ENCODE peak calls at places on chromosomes 12 and 14, in seven cellular contexts. W is body of pancreas; K is tibial nerve; Z is fibroblast of lung; B is effector memory CD4-positive, alpha-beta T cell; E is HCT116; A is psoas muscle. Y is an unnamed sample.

GRCh38 chr14:88621090-88621489 is 58.3 kb downstream of the ZC3H14 start:
- DNase-seq in W (no peak), K (no peak), Z (peak; percentile 15), B (no peak), E (no peak), A (no peak), Y (no peak)

GRCh38 chr12:48816148-48816854 is 2.0 kb upstream of the CACNB3 start:
- DNase-seq in W (peak; percentile 27), K (no peak), Z (no peak), B (no peak), E (no peak), A (no peak), Y (no peak)

GRCh38 chr12:57243521-57244305 is 7.3 kb downstream of the STAC3 start:
- DNase-seq in W (peak; percentile 86), K (no peak), Z (peak; percentile 73), B (peak; percentile 48), E (peak; percentile 74), A (peak; percentile 86), Y (peak; percentile 75)

GRCh38 chr12:27615331-27615891 is 80.8 kb upstream of the REP15 start:
- DNase-seq in W (no peak), K (no peak), Z (no peak), B (no peak), E (peak; percentile 71), A (no peak), Y (no peak)

GRCh38 chr12:47839214-47839613 is 19.5 kb upstream of the HDAC7 start:
- DNase-seq in W (no peak), K (no peak), Z (no peak), B (no peak), E (no peak), A (no peak), Y (no peak)

GRCh38 chr12:40106655-40107054 is 774 bp upstream of the SLC2A13 start:
- DNase-seq in W (no peak), K (no peak), Z (no peak), B (no peak), E (no peak), A (no peak), Y (peak; percentile 9)

GRCh38 chr14:90087433-90087832 is 25.6 kb downstream of the KCNK13 start:
- DNase-seq in W (peak; percentile 16), K (peak; percentile 25), Z (peak; percentile 55), B (no peak), E (no peak), A (no peak), Y (no peak)

GRCh38 chr12:27273114-27273513 is 29.0 kb downstream of the STK38L start:
- DNase-seq in W (no peak), K (no peak), Z (no peak), B (no peak), E (no peak), A (no peak), Y (no peak)

GRCh38 chr12:91394903-91395302 is 212.3 kb upstream of the DCN start:
- DNase-seq in W (no peak), K (no peak), Z (no peak), B (no peak), E (no peak), A (no peak), Y (no peak)

GRCh38 chr14:85217412-85217811 is 312.5 kb upstream of the FLRT2 start:
- DNase-seq in W (no peak), K (no peak), Z (peak; percentile 46), B (no peak), E (no peak), A (no peak), Y (no peak)

GRCh38 chr12:32198555-32198954 is 91.9 kb downstream of the BICD1 start:
- DNase-seq in W (no peak), K (no peak), Z (no peak), B (no peak), E (peak; percentile 10), A (no peak), Y (no peak)

GRCh38 chr14:53900499-53900898 is 56.1 kb downstream of the BMP4 start:
- DNase-seq in W (peak; percentile 4), K (peak; percentile 34), Z (peak; percentile 78), B (no peak), E (no peak), A (peak; percentile 87), Y (no peak)

GRCh38 chr14:88791252-88791621 is 1.5 kb downstream of the EML5 start:
- DNase-seq in W (no peak), K (no peak), Z (no peak), B (no peak), E (no peak), A (no peak), Y (no peak)

GRCh38 chr12:102172436-102172835 is 25.2 kb downstream of the PMCH start:
- DNase-seq in W (no peak), K (no peak), Z (peak; percentile 86), B (no peak), E (no peak), A (no peak), Y (no peak)

GRCh38 chr12:4273651-4274395 is at the start of gene CCND2:
- DNase-seq in W (peak; percentile 88), K (peak; percentile 81), Z (peak; percentile 94), B (peak; percentile 61), E (no peak), A (peak; percentile 87), Y (peak; percentile 85)

GRCh38 chr12:132185698-132186097 is 41.4 kb downstream of the NOC4L start:
- DNase-seq in W (no peak), K (no peak), Z (no peak), B (no peak), E (no peak), A (no peak), Y (peak; percentile 60)

GRCh38 chr14:75906680-75907280 is 75.0 kb downstream of the TGFB3 start:
- DNase-seq in W (peak; percentile 74), K (peak; percentile 44), Z (peak; percentile 79), B (peak; percentile 31), E (peak; percentile 21), A (peak; percentile 65), Y (peak; percentile 48)

GRCh38 chr12:11717533-11717961 is 68.1 kb downstream of the ETV6 start:
- DNase-seq in W (no peak), K (no peak), Z (peak; percentile 47), B (no peak), E (no peak), A (no peak), Y (no peak)

GRCh38 chr12:87304406-87304805 is 724.8 kb downstream of the C12orf50 start:
- DNase-seq in W (no peak), K (no peak), Z (no peak), B (no peak), E (no peak), A (no peak), Y (no peak)

GRCh38 chr14:69268223-69268622 is 8.3 kb downstream of the GALNT16 start:
- DNase-seq in W (no peak), K (no peak), Z (peak; percentile 69), B (no peak), E (no peak), A (no peak), Y (no peak)

GRCh38 chr12:111788178-111788654 is 21.5 kb downstream of the ALDH2 start:
- DNase-seq in W (peak; percentile 88), K (no peak), Z (peak; percentile 83), B (no peak), E (no peak), A (peak; percentile 82), Y (no peak)

GRCh38 chr14:50733479-50733878 is 65.4 kb upstream of the SAV1 start:
- DNase-seq in W (no peak), K (no peak), Z (no peak), B (no peak), E (no peak), A (no peak), Y (no peak)
- H3K36me3 ChIP-seq in W (no peaks in the 10 kb centered on the region), K (peaks cover 15% of the 10 kb centered on the region), Z (peaks cover 5% of the 10 kb centered on the region), B (peaks cover 70% of the 10 kb centered on the region), E (peaks cover 17% of the 10 kb centered on the region), A (peaks cover 100% of the 10 kb centered on the region), Y (peaks cover 74% of the 10 kb centered on the region)

GRCh38 chr14:63205281-63205575 is 985 bp downstream of the RHOJ start:
- DNase-seq in W (no peak), K (no peak), Z (peak; percentile 47), B (no peak), E (no peak), A (no peak), Y (no peak)

GRCh38 chr14:63204407-63205280 is at the start of gene RHOJ:
- DNase-seq in W (peak; percentile 7), K (peak; percentile 15), Z (peak; percentile 47), B (no peak), E (no peak), A (peak; percentile 51), Y (no peak)

GRCh38 chr14:63203015-63203414 is 1.2 kb upstream of the RHOJ start:
- DNase-seq in W (no peak), K (no peak), Z (no peak), B (no peak), E (no peak), A (no peak), Y (no peak)

GRCh38 chr14:63205850-63206249 is 1.6 kb downstream of the RHOJ start:
- DNase-seq in W (no peak), K (no peak), Z (peak; percentile 35), B (no peak), E (no peak), A (no peak), Y (no peak)

GRCh38 chr14:63203618-63204406 is 431 bp upstream of the RHOJ start:
- DNase-seq in W (peak; percentile 58), K (peak; percentile 67), Z (peak; percentile 99), B (no peak), E (no peak), A (peak; percentile 80), Y (no peak)
- H3K4me3 ChIP-seq in W (no peak overlapping the region), K (peak overlapping the region; percentile 54), Z (peak overlapping the region; percentile 80), B (no peak overlapping the region), E (no peak overlapping the region), A (peak overlapping the region; percentile 63), Y (no peak overlapping the region)

GRCh38 chr12:94290353-94290752 is 142.0 kb downstream of the PLXNC1 start:
- DNase-seq in W (no peak), K (no peak), Z (peak; percentile 19), B (no peak), E (no peak), A (no peak), Y (no peak)
- H3K27ac ChIP-seq in W (no peak overlapping the region), K (peak overlapping the region; percentile 32), Z (peak overlapping the region; percentile 9), B (no peak overlapping the region), E (no peak overlapping the region), A (no peak overlapping the region), Y (no peak overlapping the region)

GRCh38 chr14:22976620-22977433 is 5.5 kb downstream of the AJUBA start:
- DNase-seq in W (peak; percentile 58), K (no peak), Z (peak; percentile 64), B (no peak), E (no peak), A (no peak), Y (no peak)
- H3K36me3 ChIP-seq in W (no peaks in the 10 kb centered on the region), K (no peaks in the 10 kb centered on the region), Z (peaks cover 16% of the 10 kb centered on the region), B (no peaks in the 10 kb centered on the region), E (peaks cover 2% of the 10 kb centered on the region), A (no peaks in the 10 kb centered on the region), Y (no peaks in the 10 kb centered on the region)

GRCh38 chr12:114697246-114697716 is 13.3 kb upstream of the TBX3 start:
- DNase-seq in W (no peak), K (no peak), Z (no peak), B (no peak), E (no peak), A (no peak), Y (no peak)

GRCh38 chr12:114696443-114697245 is 12.7 kb upstream of the TBX3 start:
- DNase-seq in W (no peak), K (no peak), Z (no peak), B (no peak), E (no peak), A (no peak), Y (no peak)

GRCh38 chr12:114700392-114701103 is 16.6 kb upstream of the TBX3 start:
- DNase-seq in W (no peak), K (no peak), Z (no peak), B (no peak), E (no peak), A (no peak), Y (no peak)

GRCh38 chr12:114697741-114698565 is 14.0 kb upstream of the TBX3 start:
- DNase-seq in W (no peak), K (no peak), Z (peak; percentile 68), B (no peak), E (no peak), A (no peak), Y (no peak)

GRCh38 chr12:114698566-114699163 is 14.7 kb upstream of the TBX3 start:
- DNase-seq in W (no peak), K (no peak), Z (no peak), B (no peak), E (no peak), A (no peak), Y (no peak)
- H3K4me3 ChIP-seq in W (no peak overlapping the region), K (no peak overlapping the region), Z (peak overlapping the region; percentile 56), B (no peak overlapping the region), E (no peak overlapping the region), A (no peak overlapping the region), Y (no peak overlapping the region)